ENCODE peak calls at places on chromosomes 11 and 22, in ten cellular contexts. J is sigmoid colon, B is Panc1, F is cardiac muscle cell, C is colonic mucosa, N is lower leg skin, G is A549, R is heart right ventricle, A is psoas muscle, X is dorsolateral prefrontal cortex. K is an unnamed sample.

GRCh38 chr22:30024231-30024630 is 56.0 kb upstream of the HORMAD2 start:
- DNase-seq in A (no peak), X (no peak), F (no peak), C (no peak), R (no peak), N (no peak), G (no peak), J (no peak), B (no peak), K (no peak)

GRCh38 chr22:45565171-45565570 is 62.5 kb downstream of the FBLN1 start:
- DNase-seq in J (no peak), R (no peak), N (no peak), B (no peak), X (no peak), A (peak), G (no peak), C (no peak), F (no peak), K (no peak)

GRCh38 chr11:109695696-109696095 is 273.7 kb downstream of the C11orf87 start:
- DNase-seq in F (peak), B (no peak), N (no peak), G (no peak), A (no peak), C (no peak), X (no peak), J (no peak), R (no peak), K (peak)

GRCh38 chr11:123169821-123170220 is 25.2 kb downstream of the CLMP start:
- DNase-seq in C (no peak), R (no peak), N (peak), B (no peak), J (no peak), A (no peak), G (no peak), F (no peak), X (no peak), K (no peak)

GRCh38 chr22:29328566-29329500 is 13.3 kb upstream of the RASL10A start:
- DNase-seq in R (no peak), N (no peak), C (no peak), F (no peak), A (peak), B (no peak), X (peak), J (no peak), G (no peak), K (no peak)

GRCh38 chr11:92211576-92212167 is 12.9 kb upstream of the FAT3 start:
- DNase-seq in A (no peak), R (peak), G (peak), B (no peak), F (peak), J (no peak), N (no peak), X (peak), C (no peak), K (peak)

GRCh38 chr11:33273656-33274055 is 16.5 kb downstream of the HIPK3 start:
- DNase-seq in C (no peak), N (no peak), F (no peak), B (no peak), J (no peak), A (no peak), X (no peak), G (no peak), R (no peak), K (no peak)

GRCh38 chr11:124278261-124278660 is 22.1 kb downstream of the OR8G5 start:
- DNase-seq in C (no peak), A (no peak), J (no peak), G (no peak), X (no peak), N (no peak), F (peak), B (no peak), R (no peak), K (peak)

GRCh38 chr11:11243790-11244469 is 109.1 kb downstream of the CSNK2A3 start:
- DNase-seq in G (no peak), J (no peak), C (no peak), F (peak), A (peak), N (no peak), R (peak), B (no peak), X (no peak), K (peak)

GRCh38 chr11:6452219-6452618 is 11.4 kb upstream of the HPX start:
- DNase-seq in G (no peak), X (no peak), F (no peak), R (no peak), A (no peak), B (no peak), N (no peak), C (no peak), J (no peak), K (no peak)

GRCh38 chr11:67050139-67050538 is 6.5 kb upstream of the RHOD start:
- DNase-seq in G (no peak), J (no peak), X (no peak), N (no peak), R (no peak), A (no peak), B (no peak), F (no peak), C (no peak), K (no peak)

GRCh38 chr11:118232659-118233058 is 7.8 kb upstream of the JAML start:
- DNase-seq in A (no peak), F (no peak), G (no peak), R (no peak), C (no peak), N (no peak), X (no peak), B (no peak), J (no peak), K (no peak)

GRCh38 chr11:93589347-93589746 is 46.2 kb upstream of the SMCO4 start:
- DNase-seq in R (no peak), F (no peak), N (no peak), B (no peak), X (no peak), J (no peak), A (no peak), C (peak), G (no peak), K (no peak)

GRCh38 chr11:122095950-122096942 is 19.8 kb downstream of the BLID start:
- DNase-seq in R (no peak), J (no peak), N (no peak), F (peak), A (no peak), X (no peak), G (no peak), C (no peak), B (no peak), K (peak)

GRCh38 chr11:22115470-22116037 is 77.3 kb upstream of the ANO5 start:
- DNase-seq in C (no peak), F (no peak), R (no peak), J (no peak), N (no peak), X (no peak), G (no peak), B (no peak), A (peak), K (no peak)

GRCh38 chr11:129278586-129279319 is 86.6 kb upstream of the ARHGAP32 start:
- DNase-seq in F (peak), J (no peak), X (no peak), R (peak), G (no peak), C (no peak), A (peak), B (no peak), N (no peak), K (no peak)

GRCh38 chr11:63670077-63670737 is 969 bp downstream of the ATL3 start:
- DNase-seq in G (no peak), R (no peak), N (no peak), B (no peak), F (peak), X (no peak), A (no peak), C (no peak), J (no peak), K (peak)

GRCh38 chr22:49704345-49705215 is 123.1 kb downstream of the BRD1 start:
- DNase-seq in C (no peak), X (no peak), N (no peak), B (no peak), F (no peak), R (no peak), J (no peak), G (no peak), A (no peak), K (no peak)

GRCh38 chr11:128783513-128783912 is 83.6 kb downstream of the KCNJ1 start:
- DNase-seq in N (no peak), X (no peak), G (no peak), B (no peak), A (no peak), J (no peak), F (no peak), C (no peak), R (no peak), K (no peak)

GRCh38 chr11:2668876-2669275 is 30.9 kb downstream of the KCNQ1OT1 start:
- DNase-seq in B (no peak), X (peak), N (no peak), C (peak), G (no peak), A (no peak), F (no peak), J (no peak), R (no peak), K (no peak)

GRCh38 chr22:29344137-29344536 is 28.6 kb upstream of the RASL10A start:
- DNase-seq in N (no peak), X (no peak), F (peak), A (peak), J (peak), G (peak), C (no peak), B (peak), R (peak), K (peak)

GRCh38 chr11:47765086-47765485 is 2.1 kb downstream of the FNBP4 start:
- DNase-seq in C (no peak), B (no peak), N (no peak), J (no peak), X (no peak), A (no peak), F (no peak), G (no peak), R (no peak), K (no peak)

GRCh38 chr22:44352378-44353062 is 39.8 kb upstream of the SHISAL1 start:
- DNase-seq in N (no peak), B (no peak), G (no peak), F (no peak), C (no peak), R (no peak), X (no peak), J (peak), A (peak), K (no peak)

GRCh38 chr22:44244265-44244822 is 63.6 kb downstream of the PARVG start:
- DNase-seq in C (no peak), X (no peak), G (no peak), R (no peak), N (peak), J (no peak), B (no peak), A (no peak), F (no peak), K (no peak)

GRCh38 chr11:69001301-69002081 is 11.6 kb downstream of the MRGPRF start:
- DNase-seq in A (peak), B (no peak), N (peak), R (no peak), G (no peak), X (no peak), J (peak), C (no peak), F (no peak), K (no peak)

GRCh38 chr11:124961972-124962609 is 8.1 kb downstream of the CCDC15 start:
- DNase-seq in C (peak), B (peak), R (no peak), F (peak), A (no peak), X (no peak), N (no peak), J (no peak), G (peak), K (peak)

GRCh38 chr11:128831781-128832497 is 35.2 kb downstream of the KCNJ1 start:
- DNase-seq in B (no peak), N (no peak), F (no peak), X (no peak), R (no peak), A (no peak), J (no peak), G (no peak), C (no peak), K (no peak)

GRCh38 chr11:68099057-68099456 is 22.1 kb downstream of the CHKA start:
- DNase-seq in J (no peak), F (no peak), G (no peak), R (no peak), X (no peak), N (no peak), B (no peak), A (no peak), C (no peak), K (no peak)

GRCh38 chr11:112412383-112412782 is 151.7 kb upstream of the PLET1 start:
- DNase-seq in A (no peak), C (no peak), G (no peak), X (no peak), R (no peak), F (no peak), N (no peak), B (no peak), J (no peak), K (no peak)

DNA sequence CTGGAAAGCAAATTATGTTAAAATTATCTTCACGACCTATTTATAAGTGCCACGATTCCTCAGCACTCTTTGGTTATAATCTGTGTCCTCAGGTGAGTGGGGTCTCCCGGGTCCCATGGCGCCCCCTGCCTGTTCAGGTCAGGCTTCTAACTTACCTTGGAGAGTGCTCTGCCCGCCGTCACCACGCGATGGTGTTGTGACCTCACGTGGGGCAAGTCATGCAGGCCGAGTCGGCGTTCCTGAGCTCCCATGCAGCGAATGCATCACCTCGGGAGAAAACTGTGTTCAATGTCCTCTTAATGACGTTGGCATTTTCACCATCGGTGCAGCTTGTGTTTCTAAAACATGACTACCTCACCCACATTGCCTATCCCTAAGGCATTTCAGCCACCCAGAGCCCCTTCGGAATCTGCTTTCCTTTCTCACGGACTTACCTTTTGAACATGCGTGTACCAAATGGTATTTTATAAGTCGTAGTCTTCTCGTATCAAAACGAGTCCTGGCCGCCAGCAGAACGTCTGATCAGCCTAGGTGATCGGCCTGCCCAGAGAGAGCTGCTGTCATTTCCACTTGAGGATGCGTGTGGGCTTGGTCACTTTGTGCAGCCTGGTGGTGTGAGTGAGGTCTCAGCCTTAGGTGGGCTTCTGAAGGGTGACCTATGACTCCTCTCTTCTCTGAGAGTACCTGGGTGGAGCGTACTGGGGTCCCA is 64.8 kb downstream of the TBC1D22A start:
- DNase-seq in R (no peak), B (no peak), X (no peak), C (no peak), F (no peak), A (no peak), J (no peak), G (no peak), N (no peak), K (no peak)
- TF ChIP-seq CTCF in R (no peak), B (peak), X (no peak), C (no peak), F (no peak), A (no peak), J (no peak), G (no peak), N (no peak), K (no peak)

DNA sequence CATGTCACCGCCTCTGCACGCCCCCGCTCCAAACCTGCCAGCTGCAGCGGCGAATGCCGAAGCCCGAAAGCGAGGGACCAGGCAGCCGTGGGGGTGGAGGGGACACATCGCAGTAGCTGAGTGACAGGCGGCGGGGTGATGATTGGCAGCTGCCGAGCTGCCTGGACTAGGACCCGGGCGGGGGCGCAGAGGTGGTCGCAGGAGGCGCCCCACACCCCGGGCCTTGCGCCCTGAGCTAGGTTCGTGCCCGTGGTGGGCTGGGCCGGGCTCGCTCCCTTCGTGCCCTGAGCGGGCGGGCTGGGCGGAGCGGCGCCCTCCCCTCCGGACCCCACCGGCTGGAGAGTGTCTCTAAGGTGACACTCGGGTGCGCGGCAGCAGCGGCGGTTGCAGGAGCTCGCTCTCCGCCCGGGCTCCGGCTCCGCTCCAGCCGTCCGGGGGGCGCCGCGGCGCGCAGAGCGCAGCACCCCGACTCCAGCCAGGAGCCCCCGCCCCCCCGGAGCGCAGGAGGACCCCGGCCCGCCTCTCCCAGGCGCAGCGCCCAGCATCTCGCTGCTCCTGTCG is 14.6 kb upstream of the DGKZ start:
- DNase-seq in C (no peak), F (no peak), G (no peak), R (no peak), N (no peak), J (no peak), A (no peak), B (no peak), X (no peak), K (no peak)
- H3K4me3 ChIP-seq in C (peak), F (peak), G (peak), R (peak), N (no peak), J (peak), A (peak), B (peak), X (peak), K (peak)

GRCh38 chr11:115170133-115170815 is 333.9 kb downstream of the CADM1 start:
- DNase-seq in N (no peak), A (no peak), J (no peak), R (no peak), F (peak), C (peak), G (peak), X (peak), B (no peak), K (peak)
- TF ChIP-seq CTCF in N (no peak), A (peak), J (no peak), R (peak), F (peak), C (peak), G (peak), X (peak), B (peak), K (peak)

DNA sequence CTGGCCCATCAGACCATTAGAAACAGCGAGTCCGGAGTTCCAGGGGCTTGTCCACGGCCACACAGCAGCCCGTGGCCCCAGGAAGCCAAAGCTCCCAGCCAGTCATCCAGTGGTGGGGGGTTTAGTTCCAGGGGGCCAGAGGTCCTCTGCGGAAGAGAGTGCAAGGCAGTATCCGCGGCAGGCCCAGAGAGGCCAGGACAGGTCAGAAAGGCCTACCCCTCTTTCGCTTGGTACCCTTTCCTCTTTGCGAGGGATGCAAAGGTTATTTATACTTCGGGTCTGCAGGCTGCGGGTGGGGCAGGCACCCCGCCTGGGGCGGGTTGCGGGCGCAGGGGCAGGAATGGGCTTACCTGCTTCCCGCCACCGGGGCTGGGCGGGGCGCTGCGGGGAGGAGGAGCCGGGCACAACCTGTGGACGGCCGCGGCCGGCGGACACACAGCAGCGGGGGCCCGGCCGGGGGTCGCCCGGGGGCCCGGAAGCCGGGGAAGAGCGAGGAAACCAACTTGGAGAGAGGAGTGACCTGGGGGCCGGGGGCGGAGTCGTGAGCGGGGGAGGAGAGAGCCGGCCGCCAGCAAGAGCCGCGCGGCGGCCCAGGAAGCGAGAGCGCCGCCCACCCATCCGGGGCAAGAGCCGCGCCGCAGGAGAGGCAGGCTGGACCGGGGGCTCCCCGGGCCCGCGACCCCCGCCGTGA is at the start of gene SH3BP1:
- DNase-seq in J (no peak), F (peak), C (peak), R (peak), B (no peak), X (no peak), N (no peak), A (peak), G (no peak), K (no peak)
- H3K4me3 ChIP-seq in J (peak), F (peak), C (peak), R (peak), B (peak), X (peak), N (peak), A (peak), G (peak), K (peak)

K was measured in fibroblast of pulmonary artery.